ENCODE peak calls at places on chromosomes 11 and 22, in four cellular contexts. H, S, R and X are unnamed samples.

GRCh38 chr11:488992-489391 is 18.1 kb downstream of the RNH1 start:
- DNase-seq in R (no peak), H (no peak), S (no peak), X (no peak)

GRCh38 chr11:72075756-72076155 is 4.6 kb downstream of the NUMA1 start:
- DNase-seq in S (no peak), R (no peak), H (no peak), X (no peak)

GRCh38 chr11:117908261-117908895 is 20.8 kb downstream of the TMPRSS13 start:
- DNase-seq in S (no peak), R (no peak), H (peak), X (no peak)

GRCh38 chr11:12556788-12557384 is 117.3 kb upstream of the TEAD1 start:
- DNase-seq in S (peak), H (no peak), R (peak), X (peak)

GRCh38 chr11:43644626-43645299 is 35.8 kb upstream of the HSD17B12 start:
- DNase-seq in H (no peak), R (no peak), S (no peak), X (no peak)

GRCh38 chr11:128688031-128688713 is 5.7 kb upstream of the FLI1 start:
- DNase-seq in H (no peak), R (no peak), S (peak), X (no peak)

GRCh38 chr11:43756575-43756974 is 76.0 kb downstream of the HSD17B12 start:
- DNase-seq in S (no peak), H (no peak), R (no peak), X (no peak)

GRCh38 chr11:43992834-43993637 is 50.6 kb downstream of the C11orf96 start:
- DNase-seq in R (no peak), H (no peak), S (no peak), X (no peak)

GRCh38 chr11:130170345-130170744 is 10.8 kb downstream of the ST14 start:
- DNase-seq in R (no peak), S (no peak), H (no peak), X (no peak)

GRCh38 chr22:21585389-21585788 is 17.9 kb downstream of the UBE2L3 start:
- DNase-seq in H (no peak), R (no peak), S (no peak), X (no peak)

GRCh38 chr11:102361100-102362021 is 14.3 kb downstream of the BIRC2 start:
- DNase-seq in R (no peak), H (no peak), S (no peak), X (no peak)

GRCh38 chr11:36456136-36456535 is 53.9 kb downstream of the TRAF6 start:
- DNase-seq in S (no peak), H (no peak), R (no peak), X (no peak)

GRCh38 chr11:34343153-34343552 is 14.7 kb downstream of the ABTB2 start:
- DNase-seq in R (no peak), S (no peak), H (no peak), X (no peak)

GRCh38 chr22:42724062-42724461 is 3.4 kb upstream of the A4GALT start:
- DNase-seq in R (no peak), H (no peak), S (no peak), X (no peak)

GRCh38 chr22:42720263-42721044 is at the start of gene A4GALT:
- DNase-seq in H (peak), S (peak), R (no peak), X (no peak)

GRCh38 chr22:42719656-42720262 is 911 bp downstream of the A4GALT start:
- DNase-seq in R (no peak), S (no peak), H (peak), X (no peak)

GRCh38 chr22:42719133-42719532 is 1.5 kb downstream of the A4GALT start:
- DNase-seq in S (no peak), R (no peak), H (no peak), X (no peak)

GRCh38 chr22:42721045-42721434 is 370 bp upstream of the A4GALT start:
- DNase-seq in S (no peak), H (no peak), R (no peak), X (no peak)
- TF ChIP-seq EZH2 in S (no peak), H (no peak), R (no peak), X (no peak)

GRCh38 chr11:111001091-111001430 is 244.5 kb upstream of the POU2AF2 start:
- DNase-seq in S (no peak), R (no peak), H (no peak), X (no peak)

GRCh38 chr11:111006207-111006606 is 239.3 kb upstream of the POU2AF2 start:
- DNase-seq in R (no peak), S (no peak), H (no peak), X (no peak)

GRCh38 chr11:111000400-111001090 is 245.0 kb upstream of the POU2AF2 start:
- DNase-seq in H (no peak), S (no peak), R (no peak), X (no peak)

DNA sequence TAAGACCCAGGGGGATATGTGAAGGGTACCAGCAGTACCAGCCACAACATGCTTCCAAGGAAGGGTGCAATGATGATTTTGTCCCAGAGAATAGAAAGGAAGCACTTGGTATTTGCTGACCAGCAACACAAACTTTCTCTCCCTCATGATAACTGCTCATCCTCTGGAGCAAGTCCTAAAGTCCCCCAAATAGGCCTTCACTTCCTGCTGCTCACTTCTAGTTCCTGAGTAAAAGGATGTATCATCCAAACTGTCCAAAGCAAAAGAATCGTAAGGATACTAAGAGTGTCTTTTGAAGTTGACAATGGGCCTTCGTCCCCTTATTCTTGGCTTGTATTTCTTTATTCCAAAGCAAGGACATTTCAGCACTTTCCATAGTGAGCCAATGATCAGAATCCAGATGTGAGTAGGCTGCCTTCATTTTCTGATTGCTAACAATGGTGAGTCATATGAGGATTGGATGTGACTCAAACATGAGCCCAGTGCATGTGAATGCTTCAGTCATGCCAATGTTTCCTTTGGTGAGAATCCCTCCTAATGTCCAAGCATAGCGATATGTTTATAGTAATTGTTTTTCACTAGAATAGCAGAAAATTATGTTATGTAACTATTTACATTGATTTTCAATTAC is 243.4 kb upstream of the POU2AF2 start:
- DNase-seq in H (no peak), S (no peak), R (no peak), X (no peak)
- TF ChIP-seq POLR2AphosphoS5 in H (no peak), S (no peak), R (no peak), X (no peak)

DNA sequence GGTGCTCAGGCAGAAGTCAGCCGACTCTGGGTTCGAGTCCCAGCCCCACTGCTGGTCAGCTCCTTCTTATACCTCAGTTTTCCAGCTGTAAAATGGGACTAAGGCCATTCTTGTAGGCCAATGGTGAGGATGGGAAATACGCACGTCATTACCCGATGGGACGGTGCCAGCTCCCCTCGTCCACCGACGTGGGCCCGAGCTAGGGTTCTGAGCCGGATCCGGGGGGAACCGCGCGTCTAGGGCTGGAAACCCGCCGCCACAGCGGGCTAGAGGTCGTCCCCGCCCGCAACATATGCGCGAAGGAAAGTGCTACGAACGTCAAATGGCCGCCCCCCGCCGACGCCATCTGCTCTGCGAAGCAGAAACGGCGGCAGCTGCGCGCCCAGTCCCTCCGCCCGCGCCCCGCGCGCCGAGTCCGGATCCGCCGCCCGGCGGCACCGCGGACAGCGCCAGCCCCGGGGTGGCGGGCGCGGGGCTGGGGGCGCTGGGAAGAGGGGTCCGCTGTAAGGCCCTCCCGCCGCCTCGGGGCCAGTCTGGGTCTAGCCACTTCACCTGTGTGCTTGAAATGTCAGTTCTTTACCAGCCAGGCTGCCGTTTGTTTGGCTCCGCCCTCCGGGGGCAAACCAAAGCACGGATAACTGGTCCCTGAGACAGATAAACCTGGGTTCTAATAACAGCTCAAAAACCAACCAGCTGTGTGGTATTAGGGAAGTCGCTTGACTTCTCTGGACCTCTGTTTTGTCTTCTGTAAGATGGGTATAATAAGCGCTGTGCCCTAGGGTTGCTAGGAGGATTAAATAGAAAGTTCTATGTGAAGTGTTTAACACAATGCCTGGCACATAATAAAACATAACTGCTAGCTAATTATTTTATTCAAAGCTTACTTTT is 103.5 kb upstream of the RCN1 start:
- DNase-seq in R (no peak), H (no peak), S (peak), X (no peak)
- TF ChIP-seq EZH2 in R (no peak), H (no peak), S (no peak), X (no peak)

GRCh38 chr11:27174026-27174425 is 133.4 kb downstream of the BBOX1 start:
- DNase-seq in S (no peak), R (no peak), H (no peak), X (no peak)
- TF ChIP-seq POLR2AphosphoS5 in S (no peak), R (no peak), H (no peak), X (no peak)

GRCh38 chr11:78657968-78658839 is 83.5 kb upstream of the NARS2 start:
- DNase-seq in S (peak), H (no peak), R (no peak), X (no peak)
- TF ChIP-seq EZH2 in S (no peak), H (no peak), R (no peak), X (no peak)

GRCh38 chr11:65539401-65540289 is 14.8 kb downstream of the SCYL1 start:
- DNase-seq in R (peak), H (no peak), S (peak), X (no peak)

GRCh38 chr11:65541093-65542010 is 16.5 kb downstream of the SCYL1 start:
- DNase-seq in H (no peak), S (no peak), R (no peak), X (no peak)

GRCh38 chr11:65538915-65539374 is 14.1 kb downstream of the SCYL1 start:
- DNase-seq in H (no peak), R (no peak), S (peak), X (no peak)

GRCh38 chr11:65538232-65538914 is 13.5 kb downstream of the SCYL1 start:
- DNase-seq in R (no peak), H (no peak), S (no peak), X (no peak)

GRCh38 chr11:65540290-65541092 is 15.6 kb downstream of the SCYL1 start:
- DNase-seq in R (peak), S (peak), H (peak), X (no peak)
- TF ChIP-seq POLR2AphosphoS5 in R (peak), S (peak), H (no peak), X (peak)

GRCh38 chr22:46027219-46028068 is 50.5 kb upstream of the WNT7B start:
- DNase-seq in S (no peak), R (no peak), H (peak), X (no peak)
- TF ChIP-seq EZH2 in S (peak), R (no peak), H (no peak), X (no peak)